ENCODE peak calls at places on chromosomes 12 and 14, in four cellular contexts. Q is GM23338, X is mesendoderm, H is uterus. U is an unnamed sample.

GRCh38 chr12:94500831-94501567 is 41.3 kb upstream of the CEP83 start:
- DNase-seq in H (no peak), X (no peak), Q (no peak), U (no peak)

GRCh38 chr14:22272408-22272807 is 316.6 kb downstream of the DAD1 start:
- DNase-seq in X (no peak), H (no peak), Q (no peak), U (no peak)

GRCh38 chr12:116562090-116562489 is 2.9 kb downstream of the MAP1LC3B2 start:
- DNase-seq in X (no peak), Q (no peak), H (no peak), U (no peak)

GRCh38 chr14:66645716-66646115 is 137.8 kb downstream of the GPHN start:
- DNase-seq in H (no peak), Q (no peak), X (no peak), U (no peak)

GRCh38 chr12:32148372-32148771 is 41.7 kb downstream of the BICD1 start:
- DNase-seq in Q (no peak), X (no peak), H (no peak), U (no peak)

GRCh38 chr14:73342670-73343069 is 105.4 kb downstream of the PAPLN start:
- DNase-seq in X (no peak), H (no peak), Q (no peak), U (no peak)

GRCh38 chr14:98580131-98580678 is 691.8 kb downstream of the BCL11B start:
- DNase-seq in X (peak), Q (peak), H (no peak), U (peak)

GRCh38 chr14:71721791-71722190 is 210.4 kb upstream of the RGS6 start:
- DNase-seq in H (no peak), X (no peak), Q (no peak), U (no peak)

GRCh38 chr14:103879570-103880333 is 32.4 kb upstream of the PPP1R13B start:
- DNase-seq in Q (peak), H (peak), X (peak), U (no peak)

GRCh38 chr12:46089414-46090162 is 99.2 kb upstream of the SCAF11 start:
- DNase-seq in H (no peak), Q (no peak), X (no peak), U (no peak)

GRCh38 chr12:41965996-41966395 is 178.7 kb downstream of the GXYLT1 start:
- DNase-seq in H (no peak), X (no peak), Q (no peak), U (no peak)

GRCh38 chr12:123441523-123442164 is 5.2 kb upstream of the RILPL2 start:
- DNase-seq in X (no peak), Q (no peak), H (no peak), U (no peak)

DNA sequence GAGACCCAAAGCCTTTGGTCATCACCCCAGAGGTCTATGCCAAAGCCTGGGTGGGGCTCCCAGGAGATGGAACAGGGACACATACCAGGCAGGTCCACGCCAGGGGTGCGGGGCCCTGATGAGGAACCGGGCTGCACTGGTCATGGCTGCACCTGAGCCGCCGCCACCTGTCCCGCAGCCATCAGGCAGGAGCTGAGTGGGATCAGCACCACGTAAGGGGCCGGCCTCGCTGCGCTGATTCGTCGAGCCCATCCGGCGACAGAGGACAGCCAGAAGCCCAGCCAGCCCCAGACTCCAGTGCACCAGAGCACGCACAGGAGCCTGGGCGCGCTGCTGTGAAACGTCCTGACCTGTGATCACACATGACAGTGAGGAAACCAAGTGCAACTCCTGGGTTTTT is 15.9 kb downstream of the DEGS2 start:
- DNase-seq in H (no peak), X (no peak), Q (peak), U (no peak)
- H3K27ac ChIP-seq in H (peak), X (no peak), Q (no peak), U (no peak)

GRCh38 chr12:79115743-79116142 is 251.2 kb downstream of the SYT1 start:
- DNase-seq in H (no peak), Q (no peak), X (no peak), U (no peak)
- H3K27ac ChIP-seq in H (no peak), Q (no peak), X (no peak), U (no peak)

DNA sequence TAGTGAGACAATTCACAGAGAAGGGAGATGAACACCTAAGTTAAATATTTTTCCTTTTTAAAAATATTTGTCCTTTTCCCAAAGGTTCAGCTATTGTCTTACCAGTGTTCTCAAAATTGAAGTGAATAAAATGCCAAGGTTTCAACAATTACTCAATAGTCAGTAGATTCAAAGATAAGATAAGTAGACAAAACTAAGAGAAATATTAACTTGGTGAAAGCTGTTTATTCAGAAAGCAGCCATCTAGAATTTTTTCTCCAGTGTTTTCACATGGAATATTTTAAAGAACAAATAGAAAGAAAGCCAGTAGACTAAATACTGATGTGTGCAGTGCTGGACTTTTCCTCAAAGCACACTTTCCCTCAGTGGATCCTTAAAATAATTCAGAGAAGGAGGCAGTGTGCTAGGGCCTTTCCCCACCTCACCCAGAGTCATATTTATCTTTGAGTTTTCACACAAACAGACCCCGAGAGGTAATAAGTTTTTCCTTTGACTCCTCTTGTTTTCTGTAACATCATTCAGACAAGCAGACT is 144.5 kb upstream of the PLEKHG7 start:
- DNase-seq in Q (no peak), H (no peak), X (no peak), U (no peak)
- H3K27ac ChIP-seq in Q (no peak), H (no peak), X (no peak), U (no peak)

GRCh38 chr14:76763362-76764041 is 2.2 kb downstream of the VASH1 start:
- DNase-seq in H (no peak), X (no peak), Q (no peak), U (no peak)

GRCh38 chr14:76761198-76761848 is at the start of gene VASH1:
- DNase-seq in X (peak), Q (peak), H (peak), U (peak)

GRCh38 chr14:76761849-76762616 is 765 bp downstream of the VASH1 start:
- DNase-seq in H (no peak), Q (no peak), X (no peak), U (no peak)

GRCh38 chr14:76760331-76761197 is 704 bp upstream of the VASH1 start:
- DNase-seq in H (no peak), X (no peak), Q (no peak), U (no peak)

GRCh38 chr14:76762617-76763361 is 1.5 kb downstream of the VASH1 start:
- DNase-seq in H (no peak), X (no peak), Q (no peak), U (no peak)
- H3K27ac ChIP-seq in H (peak), X (no peak), Q (no peak), U (no peak)

DNA sequence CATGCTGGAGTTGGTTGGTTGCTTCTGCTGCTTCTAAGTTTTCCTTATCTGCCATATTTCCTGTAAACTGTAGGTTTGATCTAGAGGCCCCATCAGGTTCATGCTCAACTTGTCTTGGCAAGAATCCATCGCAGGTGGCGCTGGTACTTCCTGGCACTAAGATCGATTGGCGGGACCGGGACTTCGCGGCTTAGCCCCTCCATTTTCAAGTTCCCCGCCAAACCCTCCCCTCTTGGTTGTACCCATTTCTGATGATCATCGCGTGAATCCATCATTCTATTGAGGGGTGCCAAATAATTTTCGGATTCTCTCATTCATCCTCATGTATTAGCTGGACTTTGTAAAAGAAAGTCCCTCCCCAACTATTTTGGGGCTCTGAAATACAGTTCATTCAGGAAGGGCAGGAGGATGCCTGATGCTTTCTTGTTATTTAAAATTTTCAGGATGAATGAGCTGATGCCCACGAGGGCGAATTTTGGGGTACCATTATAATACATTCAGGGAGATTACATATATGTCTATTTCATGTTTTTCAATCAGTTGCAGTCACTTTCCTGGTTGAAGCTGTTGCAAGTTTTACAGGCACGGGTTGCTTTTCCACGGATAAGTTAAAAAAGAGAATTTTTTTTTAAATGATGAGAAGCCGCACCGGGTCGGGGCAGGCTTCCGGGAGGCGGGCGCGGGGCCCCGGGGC is 424 bp upstream of the BRI3BP start:
- DNase-seq in H (no peak), X (peak), Q (peak), U (peak)
- H3K27ac ChIP-seq in H (no peak), X (peak), Q (peak), U (no peak)

DNA sequence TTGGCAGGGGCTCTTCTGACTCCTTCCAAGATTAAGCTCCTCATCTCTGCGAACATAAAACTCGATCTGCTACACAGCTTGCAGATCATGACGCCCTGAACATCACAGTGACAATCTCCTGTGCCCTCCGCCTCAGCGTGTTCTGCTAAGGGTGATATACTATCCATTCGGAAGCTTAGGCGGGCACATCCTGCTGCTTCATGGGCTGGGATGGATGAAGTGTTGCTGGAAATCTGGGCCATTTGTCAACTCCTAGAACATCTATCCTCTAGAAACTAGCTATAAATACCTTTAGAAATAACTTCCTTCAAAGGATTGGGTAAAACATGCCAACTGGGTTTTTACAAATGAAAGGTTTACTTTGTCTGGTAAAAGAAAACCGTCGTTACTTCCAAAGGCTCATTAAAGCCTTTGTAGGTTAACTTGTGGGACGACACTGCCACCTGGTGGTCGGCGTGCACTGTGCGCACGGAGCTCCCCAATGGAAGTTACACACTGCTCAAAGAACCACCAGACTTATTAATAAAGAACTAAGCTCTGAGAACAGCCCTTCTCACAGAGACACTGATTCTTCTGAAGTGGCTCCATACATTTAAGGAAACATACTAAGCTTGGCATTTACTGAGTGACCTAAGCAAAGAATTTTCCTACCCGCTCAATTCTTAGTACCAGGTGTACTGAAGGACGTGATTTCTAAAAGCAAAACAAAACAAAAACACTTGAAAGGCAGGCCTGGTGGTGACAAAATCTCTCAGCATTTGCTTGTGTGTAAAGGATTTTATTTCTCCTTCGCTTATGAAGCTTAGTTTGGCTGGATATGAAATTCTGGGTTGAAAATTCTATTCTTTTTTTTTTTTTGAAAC is 21.5 kb upstream of the CACNA2D4 start:
- DNase-seq in H (peak), X (peak), Q (peak), U (peak)
- H3K27ac ChIP-seq in H (peak), X (no peak), Q (peak), U (no peak)

GRCh38 chr14:46488374-46488773 is 163.2 kb downstream of the RPL10L start:
- DNase-seq in H (no peak), X (no peak), Q (no peak), U (no peak)

GRCh38 chr14:46490150-46490769 is 161.3 kb downstream of the RPL10L start:
- DNase-seq in X (peak), H (no peak), Q (peak), U (peak)

GRCh38 chr14:46482200-46482599 is 169.4 kb downstream of the RPL10L start:
- DNase-seq in H (no peak), X (no peak), Q (no peak), U (no peak)

DNA sequence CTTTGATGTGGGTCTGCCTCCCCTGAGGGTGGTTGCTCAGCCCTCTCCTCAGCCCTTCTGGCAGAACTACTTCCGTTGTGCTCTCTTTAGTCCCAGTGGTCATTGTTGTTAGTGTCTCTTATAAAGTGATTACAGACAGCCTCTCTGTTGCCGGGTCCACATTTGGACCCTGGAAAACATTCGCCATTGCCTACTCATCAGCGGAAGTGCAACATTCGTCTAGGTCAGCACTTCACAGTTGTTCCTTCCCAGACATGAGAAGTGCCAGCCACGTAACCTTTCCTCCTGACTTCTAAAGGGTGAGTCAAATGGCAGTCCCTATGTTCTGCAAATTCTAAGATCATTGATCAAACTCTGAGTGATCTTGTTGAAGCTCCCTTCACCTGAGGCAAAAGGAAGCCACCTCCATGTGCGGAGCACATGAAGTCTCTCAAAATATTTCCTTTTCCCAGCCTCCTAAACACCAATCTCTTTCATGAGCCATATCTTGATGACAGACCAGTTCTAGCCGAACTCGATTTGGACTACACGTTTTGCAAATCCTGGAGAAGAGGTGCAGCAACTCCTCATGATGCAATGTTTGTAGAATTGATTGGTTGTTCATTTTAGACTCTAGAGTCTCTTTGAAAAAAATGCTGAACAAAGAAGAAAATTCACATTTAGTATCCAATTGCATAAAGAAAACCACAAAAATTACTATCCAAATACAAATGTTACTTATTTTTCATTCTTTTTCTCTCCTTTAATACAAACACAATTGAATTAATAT is 163.8 kb downstream of the RPL10L start:
- DNase-seq in H (no peak), X (peak), Q (peak), U (no peak)
- H3K27ac ChIP-seq in H (no peak), X (no peak), Q (no peak), U (no peak)

DNA sequence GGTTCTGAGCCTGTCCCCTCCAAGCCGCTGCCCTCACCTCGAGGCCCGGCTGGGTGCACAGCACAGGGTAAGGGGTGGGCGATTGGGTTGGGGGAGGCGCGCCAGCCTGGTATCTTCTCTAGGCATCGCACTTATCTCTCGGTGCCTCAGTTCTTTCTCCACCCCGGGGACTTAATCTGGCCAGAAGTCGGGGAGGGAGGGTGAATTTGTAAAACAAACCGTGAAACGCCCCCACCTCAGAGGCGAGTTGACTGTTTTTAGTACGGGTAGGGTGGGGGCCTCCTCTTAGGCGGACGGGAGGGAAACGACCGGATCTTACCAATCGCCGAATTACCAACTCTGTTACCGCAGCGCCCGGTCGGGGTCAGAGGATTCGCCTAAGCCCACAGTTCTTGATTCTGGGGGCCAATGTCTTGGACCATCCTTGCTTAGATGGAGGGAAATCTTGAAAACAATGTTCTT is 1.4 kb upstream of the TBX3 start:
- DNase-seq in H (no peak), Q (peak), X (peak), U (no peak)
- H3K27ac ChIP-seq in H (peak), Q (no peak), X (peak), U (no peak)

GRCh38 chr12:54010053-54010971 is 1.5 kb downstream of the HOXC8 start:
- DNase-seq in X (no peak), Q (no peak), H (no peak), U (no peak)
- H3K27ac ChIP-seq in X (no peak), Q (no peak), H (no peak), U (peak)

U was measured in A673.